ENCODE peak calls at places on chromosomes 7 and 10, in eight cellular contexts. One of them, this sample, is unnamed.
A peak's percentile ranks its signal among the peaks of the same experiment; 100 is the strongest.

GRCh38 chr7:106112972-106113421 is 885 bp upstream of the SYPL1 start:
- DNase-seq in T-helper 2 cell: no peak
- DNase-seq in GM12891: no peak
- DNase-seq in sciatic nerve: no peak
- DNase-seq in left cardiac atrium: no peak
- DNase-seq in T-helper 9 cell: no peak
- DNase-seq in NCI-H460: no peak
- DNase-seq in stimulated activated CD8-positive, alpha-beta memory T cell treated with anti-CD3 and anti-CD28 coated beads, Interleukin-12 subunit alpha, Interleukin-12 subunit beta, amount 100 ng/mL, for 4 hours: no peak
- DNase-seq in this sample: no peak

GRCh38 chr7:128867842-128868623 is 5.4 kb downstream of the ATP6V1F start:
- DNase-seq in T-helper 2 cell: no peak
- DNase-seq in GM12891: no peak
- DNase-seq in sciatic nerve: no peak
- DNase-seq in left cardiac atrium: no peak
- DNase-seq in T-helper 9 cell: no peak
- DNase-seq in NCI-H460: no peak
- DNase-seq in stimulated activated CD8-positive, alpha-beta memory T cell treated with anti-CD3 and anti-CD28 coated beads, Interleukin-12 subunit alpha, Interleukin-12 subunit beta, amount 100 ng/mL, for 4 hours: no peak
- DNase-seq in this sample: no peak

GRCh38 chr7:69864822-69865221 is 266.5 kb downstream of the AUTS2 start:
- DNase-seq in T-helper 2 cell: no peak
- DNase-seq in GM12891: no peak
- DNase-seq in sciatic nerve: no peak
- DNase-seq in left cardiac atrium: no peak
- DNase-seq in T-helper 9 cell: no peak
- DNase-seq in NCI-H460: no peak
- DNase-seq in stimulated activated CD8-positive, alpha-beta memory T cell treated with anti-CD3 and anti-CD28 coated beads, Interleukin-12 subunit alpha, Interleukin-12 subunit beta, amount 100 ng/mL, for 4 hours: no peak
- DNase-seq in this sample: no peak

GRCh38 chr10:128469515-128469914 is 343.3 kb upstream of the MKI67 start:
- DNase-seq in T-helper 2 cell: no peak
- DNase-seq in GM12891: no peak
- DNase-seq in sciatic nerve: no peak
- DNase-seq in left cardiac atrium: no peak
- DNase-seq in T-helper 9 cell: no peak
- DNase-seq in NCI-H460: no peak
- DNase-seq in stimulated activated CD8-positive, alpha-beta memory T cell treated with anti-CD3 and anti-CD28 coated beads, Interleukin-12 subunit alpha, Interleukin-12 subunit beta, amount 100 ng/mL, for 4 hours: no peak
- DNase-seq in this sample: no peak

GRCh38 chr7:40658731-40659130 is 523.9 kb downstream of the SUGCT start:
- DNase-seq in T-helper 2 cell: no peak
- DNase-seq in GM12891: no peak
- DNase-seq in sciatic nerve: no peak
- DNase-seq in left cardiac atrium: no peak
- DNase-seq in T-helper 9 cell: no peak
- DNase-seq in NCI-H460: no peak
- DNase-seq in stimulated activated CD8-positive, alpha-beta memory T cell treated with anti-CD3 and anti-CD28 coated beads, Interleukin-12 subunit alpha, Interleukin-12 subunit beta, amount 100 ng/mL, for 4 hours: no peak
- DNase-seq in this sample: peak; percentile 24

GRCh38 chr7:78018541-78019456 is 220.2 kb downstream of the PHTF2 start:
- DNase-seq in T-helper 2 cell: no peak
- DNase-seq in GM12891: no peak
- DNase-seq in sciatic nerve: peak; percentile 66
- DNase-seq in left cardiac atrium: peak; percentile 54
- DNase-seq in T-helper 9 cell: no peak
- DNase-seq in NCI-H460: no peak
- DNase-seq in stimulated activated CD8-positive, alpha-beta memory T cell treated with anti-CD3 and anti-CD28 coated beads, Interleukin-12 subunit alpha, Interleukin-12 subunit beta, amount 100 ng/mL, for 4 hours: no peak
- DNase-seq in this sample: peak; percentile 74

GRCh38 chr10:106424981-106425380 is 739.5 kb downstream of the SORCS1 start:
- DNase-seq in T-helper 2 cell: no peak
- DNase-seq in GM12891: no peak
- DNase-seq in sciatic nerve: no peak
- DNase-seq in left cardiac atrium: no peak
- DNase-seq in T-helper 9 cell: no peak
- DNase-seq in NCI-H460: peak; percentile 57
- DNase-seq in stimulated activated CD8-positive, alpha-beta memory T cell treated with anti-CD3 and anti-CD28 coated beads, Interleukin-12 subunit alpha, Interleukin-12 subunit beta, amount 100 ng/mL, for 4 hours: no peak
- DNase-seq in this sample: no peak

GRCh38 chr10:119409906-119410305 is 132.6 kb downstream of the RGS10 start:
- DNase-seq in T-helper 2 cell: no peak
- DNase-seq in GM12891: no peak
- DNase-seq in sciatic nerve: peak; percentile 83
- DNase-seq in left cardiac atrium: peak; percentile 89
- DNase-seq in T-helper 9 cell: no peak
- DNase-seq in NCI-H460: no peak
- DNase-seq in stimulated activated CD8-positive, alpha-beta memory T cell treated with anti-CD3 and anti-CD28 coated beads, Interleukin-12 subunit alpha, Interleukin-12 subunit beta, amount 100 ng/mL, for 4 hours: no peak
- DNase-seq in this sample: peak; percentile 96

GRCh38 chr7:27161721-27162547 is 3.4 kb downstream of the HOXA9 start:
- DNase-seq in T-helper 2 cell: no peak
- DNase-seq in GM12891: no peak
- DNase-seq in sciatic nerve: peak; percentile 67
- DNase-seq in left cardiac atrium: peak; percentile 15
- DNase-seq in T-helper 9 cell: no peak
- DNase-seq in NCI-H460: no peak
- DNase-seq in stimulated activated CD8-positive, alpha-beta memory T cell treated with anti-CD3 and anti-CD28 coated beads, Interleukin-12 subunit alpha, Interleukin-12 subunit beta, amount 100 ng/mL, for 4 hours: no peak
- DNase-seq in this sample: peak; percentile 61